ENCODE peak calls at places on chromosome 11, in six cellular contexts. R is neuronal stem cell; C is A172; E is GM03348; X is myocyte; P is activated naive CD4-positive, alpha-beta T cell. Q is an unnamed sample.
A peak's percentile ranks its signal among the peaks of the same experiment; 100 is the strongest.

GRCh38 chr11:62242021-62242420 is at the start of gene SCGB1D2:
- DNase-seq in P (no peak), X (no peak), E (no peak), C (peak; percentile 22), R (no peak), Q (peak; percentile 15)

GRCh38 chr11:721913-722811 is 16.1 kb downstream of the EPS8L2 start:
- DNase-seq in E (no peak), C (no peak), R (no peak), X (no peak), P (peak; percentile 23), Q (no peak)

GRCh38 chr11:12868315-12869073 is 140.6 kb upstream of the RASSF10 start:
- DNase-seq in C (peak; percentile 42), X (peak; percentile 25), R (no peak), E (no peak), P (no peak), Q (no peak)

GRCh38 chr11:2098691-2099522 is 40.3 kb downstream of the IGF2 start:
- DNase-seq in P (no peak), R (no peak), X (no peak), E (no peak), C (no peak), Q (no peak)

GRCh38 chr11:43895601-43896000 is 15.0 kb downstream of the ALKBH3 start:
- DNase-seq in X (no peak), C (no peak), R (no peak), P (no peak), E (no peak), Q (no peak)

GRCh38 chr11:8263109-8263768 is 439 bp downstream of the LMO1 start:
- DNase-seq in P (no peak), E (no peak), R (no peak), C (no peak), X (peak; percentile 10), Q (peak; percentile 78)

GRCh38 chr11:11806586-11806985 is 35.2 kb upstream of the USP47 start:
- DNase-seq in R (no peak), P (no peak), X (peak; percentile 26), C (no peak), E (no peak), Q (no peak)

GRCh38 chr11:92453055-92453454 is 228.4 kb downstream of the FAT3 start:
- DNase-seq in X (no peak), E (peak; percentile 70), R (no peak), P (no peak), C (peak; percentile 70), Q (no peak)

GRCh38 chr11:30853470-30853869 is 267.3 kb upstream of the MPPED2 start:
- DNase-seq in E (no peak), X (no peak), P (no peak), R (no peak), C (no peak), Q (no peak)

GRCh38 chr11:45216031-45216430 is 69.6 kb downstream of the PRDM11 start:
- DNase-seq in C (no peak), X (no peak), E (no peak), P (no peak), R (no peak), Q (no peak)

GRCh38 chr11:102171101-102171500 is 60.9 kb downstream of the YAP1 start:
- DNase-seq in X (peak; percentile 54), P (no peak), R (no peak), C (peak; percentile 28), E (peak; percentile 54), Q (no peak)

GRCh38 chr11:6315811-6316425 is 4.4 kb downstream of the CAVIN3 start:
- DNase-seq in X (peak; percentile 76), R (peak; percentile 64), E (peak; percentile 86), P (peak; percentile 2), C (peak; percentile 59), Q (peak; percentile 90)

GRCh38 chr11:132264616-132265015 is 894.2 kb downstream of the NTM start:
- DNase-seq in R (no peak), X (peak; percentile 73), C (no peak), E (no peak), P (no peak), Q (no peak)

GRCh38 chr11:35791088-35791958 is 128.7 kb downstream of the TRIM44 start:
- DNase-seq in R (no peak), P (no peak), X (no peak), C (no peak), E (no peak), Q (no peak)

GRCh38 chr11:123334925-123335324 is 95.1 kb upstream of the GRAMD1B start:
- DNase-seq in E (no peak), X (no peak), R (no peak), C (no peak), P (no peak), Q (no peak)

GRCh38 chr11:116387623-116388022 is 385.2 kb downstream of the BUD13 start:
- DNase-seq in P (no peak), X (no peak), E (no peak), C (no peak), R (no peak), Q (no peak)

GRCh38 chr11:6548641-6549040 is 51.6 kb downstream of the DNHD1 start:
- DNase-seq in X (no peak), P (no peak), C (no peak), R (no peak), E (no peak), Q (no peak)

GRCh38 chr11:6637871-6638270 is 17.7 kb downstream of the DCHS1 start:
- DNase-seq in R (no peak), P (no peak), E (peak; percentile 88), C (peak; percentile 55), X (no peak), Q (no peak)

GRCh38 chr11:45771194-45771941 is 33.6 kb upstream of the SLC35C1 start:
- DNase-seq in R (peak; percentile 80), P (peak; percentile 43), C (peak; percentile 30), X (peak; percentile 77), E (peak; percentile 84), Q (peak; percentile 82)

GRCh38 chr11:8593935-8594909 is at the start of gene STK33:
- DNase-seq in C (peak; percentile 28), R (peak; percentile 69), E (peak; percentile 44), P (no peak), X (peak; percentile 22), Q (peak; percentile 93)

GRCh38 chr11:21546715-21547114 is 646.2 kb upstream of the ANO5 start:
- DNase-seq in X (no peak), E (no peak), P (no peak), C (no peak), R (no peak), Q (no peak)

GRCh38 chr11:63448646-63449045 is 42.3 kb downstream of the PLAAT5 start:
- DNase-seq in E (no peak), C (no peak), R (no peak), X (no peak), P (no peak), Q (no peak)

GRCh38 chr11:73382747-73383146 is 6.5 kb downstream of the RELT start:
- DNase-seq in E (no peak), C (no peak), R (no peak), X (no peak), P (no peak), Q (no peak)

GRCh38 chr11:121595717-121596156 is 143.0 kb upstream of the SORL1-AS1 start:
- DNase-seq in C (peak; percentile 90), P (no peak), X (peak; percentile 60), R (no peak), E (peak; percentile 92), Q (no peak)

GRCh38 chr11:114307524-114308203 is 11.5 kb downstream of the NNMT start:
- DNase-seq in P (no peak), R (no peak), C (peak; percentile 76), E (peak; percentile 67), X (peak; percentile 86), Q (no peak)